ENCODE peak calls at places on chromosomes 11 and 22, in four cellular contexts. C, K, T and I are unnamed samples.

GRCh38 chr11:64400096-64400495 is 41.1 kb downstream of the RPS6KA4 start:
- DNase-seq in C (peak), K (no peak), T (no peak), I (no peak)

GRCh38 chr22:19759459-19759993 is 1.1 kb upstream of the TBX1 start:
- DNase-seq in T (no peak), K (no peak), C (no peak), I (no peak)

GRCh38 chr11:100586346-100587101 is 100.6 kb upstream of the ARHGAP42 start:
- DNase-seq in C (no peak), T (no peak), K (no peak), I (no peak)

GRCh38 chr11:58580311-58580710 is 1.4 kb downstream of the ZFP91 start:
- DNase-seq in C (no peak), T (no peak), K (no peak), I (no peak)

GRCh38 chr11:11528986-11529385 is 92.8 kb downstream of the GALNT18 start:
- DNase-seq in C (no peak), T (no peak), K (no peak), I (no peak)

GRCh38 chr11:96483550-96483949 is 93.7 kb downstream of the JRKL start:
- DNase-seq in C (no peak), K (no peak), T (peak), I (no peak)

GRCh38 chr11:122853971-122854446 is 15.7 kb downstream of the CRTAM start:
- DNase-seq in C (peak), K (no peak), T (peak), I (peak)

GRCh38 chr11:67667490-67668190 is 6.8 kb downstream of the ALDH3B2 start:
- DNase-seq in T (no peak), C (no peak), K (no peak), I (no peak)

GRCh38 chr11:706957-707816 is 1.2 kb downstream of the EPS8L2 start:
- DNase-seq in C (peak), T (peak), K (no peak), I (peak)

GRCh38 chr11:25910090-25910489 is 421.8 kb upstream of the ANO3 start:
- DNase-seq in C (no peak), T (peak), K (no peak), I (no peak)

DNA sequence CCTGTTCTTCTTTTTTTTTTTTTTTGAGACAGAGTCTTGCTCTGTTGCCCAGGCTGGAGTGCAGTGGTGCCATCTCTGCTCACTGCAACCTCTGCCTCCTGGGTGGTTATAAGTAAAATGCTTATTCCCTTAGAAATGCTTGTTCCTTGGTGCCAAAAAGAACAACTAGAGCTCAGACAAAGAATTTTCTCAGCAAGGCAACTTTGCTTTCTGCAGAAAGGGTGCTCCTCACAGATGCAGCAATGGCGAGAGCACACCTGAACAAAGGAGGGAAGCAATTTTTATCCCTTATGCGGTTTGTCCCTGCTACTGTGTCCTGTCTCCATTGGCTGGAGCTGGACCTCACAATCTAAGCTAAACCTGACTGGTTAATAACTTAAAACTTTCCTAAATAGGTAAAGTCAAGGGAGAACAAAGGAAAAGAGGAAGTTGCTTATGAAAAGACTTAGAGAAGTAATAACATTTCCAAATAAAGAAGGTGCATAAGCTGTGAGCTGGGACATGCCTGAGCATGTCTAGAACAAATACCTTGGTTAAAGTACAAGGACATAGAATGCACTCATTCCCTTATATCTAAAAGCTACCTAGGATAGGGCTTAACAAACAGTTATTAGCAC is 90.0 kb upstream of the PRR5 start:
- DNase-seq in T (no peak), C (no peak), K (no peak), I (no peak)
- H3K4me2 ChIP-seq in T (no peak), C (no peak), K (no peak), I (no peak)

DNA sequence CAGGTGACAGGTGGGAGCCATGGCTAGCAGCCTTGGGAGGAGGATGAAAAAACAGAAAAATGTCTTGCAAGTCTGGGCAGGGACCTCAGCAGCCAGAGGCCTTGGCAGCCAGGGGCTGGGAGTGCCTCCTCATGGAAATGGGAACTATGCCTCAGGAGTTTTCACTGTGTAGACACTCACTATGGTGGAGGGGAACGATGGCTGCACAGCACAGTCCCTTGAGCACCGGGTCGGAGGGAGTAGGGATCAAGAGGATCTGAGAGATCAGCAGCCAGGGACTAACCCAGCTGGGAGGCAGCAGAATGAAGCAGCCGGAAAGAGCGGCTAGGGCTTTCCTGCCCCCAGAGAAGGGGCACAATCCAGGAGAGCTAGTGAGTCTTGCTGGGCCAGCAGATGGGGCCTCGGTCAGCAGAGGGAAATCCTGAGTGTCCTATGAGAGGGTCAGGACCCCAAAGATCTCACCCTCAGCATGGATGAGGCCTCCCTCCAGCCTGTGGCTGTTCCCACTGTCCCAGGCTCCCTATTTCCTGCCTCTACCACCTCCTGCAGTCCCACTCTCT is 6.2 kb upstream of the FTH1 start:
- DNase-seq in T (peak), K (no peak), C (no peak), I (no peak)
- H3K4me2 ChIP-seq in T (no peak), K (no peak), C (peak), I (peak)

DNA sequence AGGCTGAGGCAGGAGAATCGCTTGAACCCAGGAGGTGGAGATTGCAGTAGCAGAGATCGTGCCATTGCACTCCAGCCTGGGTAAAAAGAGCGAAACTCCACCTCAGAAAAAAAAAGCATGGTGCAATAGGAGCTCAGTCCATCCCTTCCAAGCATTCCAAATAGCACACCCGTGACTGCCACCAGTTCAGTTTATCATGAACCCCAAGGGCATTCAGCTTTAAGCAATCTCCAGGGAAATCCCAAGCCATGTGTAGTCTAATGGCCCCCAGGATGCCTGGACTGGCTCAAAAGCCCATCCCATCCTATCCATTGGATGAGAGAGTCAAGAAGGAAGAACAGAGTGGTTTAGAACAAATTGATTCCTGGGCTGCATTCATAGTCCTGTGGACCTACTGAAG is 16.2 kb downstream of the MICAL3 start:
- DNase-seq in K (no peak), T (no peak), C (no peak), I (no peak)
- H3K4me2 ChIP-seq in K (no peak), T (no peak), C (no peak), I (no peak)

DNA sequence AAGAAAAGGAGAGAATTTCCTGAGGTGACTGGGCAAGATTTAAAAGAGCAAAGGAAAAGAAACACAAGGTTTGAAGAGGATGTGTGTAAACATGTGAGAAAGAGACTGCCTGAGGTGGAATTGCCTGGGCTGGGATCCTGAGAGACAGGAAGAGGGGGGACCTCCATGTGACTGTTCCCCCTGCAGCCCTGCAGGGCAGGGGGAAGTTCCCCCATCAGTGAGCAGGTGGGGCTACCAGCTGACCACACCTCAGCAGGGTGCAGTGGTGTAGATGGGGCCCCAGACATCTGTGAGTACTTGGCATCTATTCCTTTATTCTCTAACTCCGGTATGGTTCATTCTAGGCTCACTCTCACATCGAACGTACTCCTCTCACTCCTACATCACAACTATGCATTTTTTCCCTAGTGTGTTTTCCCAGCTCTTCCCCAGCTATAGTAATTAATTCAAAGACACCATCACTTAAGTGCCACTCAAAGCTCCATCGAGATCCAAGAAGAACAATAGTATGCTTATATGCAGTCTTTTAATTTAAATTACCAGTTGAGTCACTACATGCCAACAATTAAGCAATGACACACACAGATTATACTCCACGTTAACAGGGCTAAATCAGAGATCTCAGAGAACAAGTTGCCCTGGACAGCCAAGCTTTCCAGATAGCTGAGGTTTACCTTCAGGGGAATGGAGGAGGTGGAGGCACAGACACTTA is 42.7 kb downstream of the LGR4 start:
- DNase-seq in K (no peak), C (no peak), T (no peak), I (no peak)
- H3K4me2 ChIP-seq in K (no peak), C (no peak), T (peak), I (no peak)